ENCODE peak calls at places on chromosomes 1 and 21, in four cellular contexts. One of them, this sample, is unnamed.

GRCh38 chr21:45269861-45270260 is 17.8 kb downstream of the POFUT2 start:
- DNase-seq in fibroblast of lung: no peak
- DNase-seq in adrenal gland: no peak
- DNase-seq in AG04450: no peak
- DNase-seq in this sample: no peak

GRCh38 chr1:27476222-27476621 is 13.7 kb downstream of the WASF2 start:
- DNase-seq in fibroblast of lung: no peak
- DNase-seq in adrenal gland: no peak
- DNase-seq in AG04450: no peak
- DNase-seq in this sample: no peak

GRCh38 chr1:156929596-156930238 is 9.3 kb downstream of the LRRC71 start:
- DNase-seq in adrenal gland: no peak
- DNase-seq in fibroblast of lung: no peak
- DNase-seq in AG04450: no peak
- DNase-seq in this sample: no peak

GRCh38 chr1:84254703-84255238 is 46.7 kb upstream of the SAMD13 start:
- DNase-seq in fibroblast of lung: no peak
- DNase-seq in AG04450: no peak
- DNase-seq in adrenal gland: no peak
- DNase-seq in this sample: no peak

GRCh38 chr1:119327066-119327435 is 41.5 kb upstream of the HAO2 start:
- DNase-seq in fibroblast of lung: no peak
- DNase-seq in AG04450: no peak
- DNase-seq in adrenal gland: peak
- DNase-seq in this sample: no peak

GRCh38 chr1:208004851-208005250 is 93.9 kb upstream of the CD34 start:
- DNase-seq in adrenal gland: no peak
- DNase-seq in fibroblast of lung: no peak
- DNase-seq in AG04450: no peak
- DNase-seq in this sample: no peak

GRCh38 chr1:226487921-226488320 is 60.6 kb upstream of the STUM start:
- DNase-seq in adrenal gland: no peak
- DNase-seq in AG04450: no peak
- DNase-seq in fibroblast of lung: no peak
- DNase-seq in this sample: no peak

GRCh38 chr1:3312894-3313578 is 141.4 kb upstream of the ARHGEF16 start:
- DNase-seq in fibroblast of lung: peak
- DNase-seq in AG04450: peak
- DNase-seq in adrenal gland: peak
- DNase-seq in this sample: peak

GRCh38 chr1:225713281-225713680 is 60.4 kb upstream of the ENAH start:
- DNase-seq in fibroblast of lung: no peak
- DNase-seq in adrenal gland: no peak
- DNase-seq in AG04450: no peak
- DNase-seq in this sample: no peak

GRCh38 chr1:104195395-104195794 is 445.7 kb downstream of the AMY1C start:
- DNase-seq in AG04450: no peak
- DNase-seq in fibroblast of lung: no peak
- DNase-seq in adrenal gland: no peak
- DNase-seq in this sample: peak

GRCh38 chr1:79124756-79125155 is 118.2 kb upstream of the ADGRL4 start:
- DNase-seq in AG04450: no peak
- DNase-seq in adrenal gland: no peak
- DNase-seq in fibroblast of lung: no peak
- DNase-seq in this sample: no peak

GRCh38 chr1:10630661-10631120 is 155.9 kb downstream of the PEX14 start:
- DNase-seq in adrenal gland: no peak
- DNase-seq in AG04450: no peak
- DNase-seq in fibroblast of lung: no peak
- DNase-seq in this sample: no peak

GRCh38 chr1:3618576-3618903 is 6.3 kb upstream of the TPRG1L start:
- DNase-seq in fibroblast of lung: no peak
- DNase-seq in adrenal gland: no peak
- DNase-seq in AG04450: no peak
- DNase-seq in this sample: no peak

GRCh38 chr21:41891132-41891531 is 12.0 kb upstream of the PRDM15 start:
- DNase-seq in adrenal gland: no peak
- DNase-seq in fibroblast of lung: no peak
- DNase-seq in AG04450: no peak
- DNase-seq in this sample: no peak

GRCh38 chr1:2544093-2544874 is 11.9 kb upstream of the TNFRSF14 start:
- DNase-seq in AG04450: no peak
- DNase-seq in adrenal gland: no peak
- DNase-seq in fibroblast of lung: peak
- DNase-seq in this sample: no peak

GRCh38 chr1:208641881-208642280 is 397.7 kb upstream of the PLXNA2 start:
- DNase-seq in AG04450: no peak
- DNase-seq in fibroblast of lung: no peak
- DNase-seq in adrenal gland: no peak
- DNase-seq in this sample: no peak

GRCh38 chr1:29786195-29786594 is 549.9 kb downstream of the PTPRU start:
- DNase-seq in fibroblast of lung: no peak
- DNase-seq in adrenal gland: no peak
- DNase-seq in AG04450: no peak
- DNase-seq in this sample: no peak

GRCh38 chr1:165686121-165686970 is 12.0 kb downstream of the ALDH9A1 start:
- DNase-seq in adrenal gland: no peak
- DNase-seq in AG04450: no peak
- DNase-seq in fibroblast of lung: no peak
- DNase-seq in this sample: no peak

GRCh38 chr1:41021526-41022308 is at the start of gene SLFNL1:
- DNase-seq in fibroblast of lung: peak
- DNase-seq in adrenal gland: no peak
- DNase-seq in AG04450: peak
- DNase-seq in this sample: peak

GRCh38 chr1:175099916-175100315 is 32.3 kb downstream of the TNN start:
- DNase-seq in fibroblast of lung: no peak
- DNase-seq in AG04450: no peak
- DNase-seq in adrenal gland: no peak
- DNase-seq in this sample: no peak

GRCh38 chr1:143691400-143691891 is 280.3 kb downstream of the FAM72C start:
- DNase-seq in adrenal gland: no peak
- DNase-seq in fibroblast of lung: no peak
- DNase-seq in AG04450: no peak
- DNase-seq in this sample: peak

GRCh38 chr1:29673669-29674624 is 437.6 kb downstream of the PTPRU start:
- DNase-seq in AG04450: no peak
- DNase-seq in adrenal gland: no peak
- DNase-seq in fibroblast of lung: no peak
- DNase-seq in this sample: no peak

GRCh38 chr1:20348326-20348910 is 57.7 kb downstream of the VWA5B1 start:
- DNase-seq in adrenal gland: no peak
- DNase-seq in fibroblast of lung: no peak
- DNase-seq in AG04450: no peak
- DNase-seq in this sample: no peak

GRCh38 chr1:159778266-159778665 is 2.5 kb upstream of the DUSP23 start:
- DNase-seq in fibroblast of lung: no peak
- DNase-seq in AG04450: no peak
- DNase-seq in adrenal gland: no peak
- DNase-seq in this sample: no peak

GRCh38 chr1:159779403-159779851 is 1.3 kb upstream of the DUSP23 start:
- DNase-seq in fibroblast of lung: peak
- DNase-seq in AG04450: peak
- DNase-seq in adrenal gland: peak
- DNase-seq in this sample: peak

GRCh38 chr1:159771501-159771900 is 9.3 kb upstream of the DUSP23 start:
- DNase-seq in adrenal gland: no peak
- DNase-seq in fibroblast of lung: no peak
- DNase-seq in AG04450: no peak
- DNase-seq in this sample: no peak

GRCh38 chr1:159774465-159774864 is 6.3 kb upstream of the DUSP23 start:
- DNase-seq in AG04450: no peak
- DNase-seq in adrenal gland: no peak
- DNase-seq in fibroblast of lung: no peak
- DNase-seq in this sample: no peak

GRCh38 chr1:159775716-159776115 is 5.0 kb upstream of the DUSP23 start:
- DNase-seq in fibroblast of lung: no peak
- DNase-seq in AG04450: no peak
- DNase-seq in adrenal gland: no peak
- DNase-seq in this sample: no peak
- TF ChIP-seq CTCF in fibroblast of lung: no peak
- TF ChIP-seq CTCF in AG04450: no peak
- TF ChIP-seq CTCF in adrenal gland: peak
- TF ChIP-seq CTCF in this sample: no peak

GRCh38 chr1:51875291-51875772 is 3.2 kb downstream of the NRDC start:
- DNase-seq in AG04450: no peak
- DNase-seq in adrenal gland: no peak
- DNase-seq in fibroblast of lung: no peak
- DNase-seq in this sample: no peak
- H3K4me3 ChIP-seq in AG04450: no peak
- H3K4me3 ChIP-seq in adrenal gland: no peak
- H3K4me3 ChIP-seq in fibroblast of lung: no peak
- H3K4me3 ChIP-seq in this sample: peak

GRCh38 chr1:7862211-7863060 is 9.6 kb upstream of the UTS2 start:
- DNase-seq in AG04450: no peak
- DNase-seq in fibroblast of lung: no peak
- DNase-seq in adrenal gland: no peak
- DNase-seq in this sample: no peak
- TF ChIP-seq CTCF in AG04450: no peak
- TF ChIP-seq CTCF in fibroblast of lung: no peak
- TF ChIP-seq CTCF in adrenal gland: no peak
- TF ChIP-seq CTCF in this sample: no peak

GRCh38 chr1:26025060-26025459 is 3.5 kb downstream of the EXTL1 start:
- DNase-seq in AG04450: no peak
- DNase-seq in adrenal gland: no peak
- DNase-seq in fibroblast of lung: no peak
- DNase-seq in this sample: no peak
- H3K4me3 ChIP-seq in AG04450: no peak
- H3K4me3 ChIP-seq in adrenal gland: no peak
- H3K4me3 ChIP-seq in fibroblast of lung: no peak
- H3K4me3 ChIP-seq in this sample: no peak

DNA sequence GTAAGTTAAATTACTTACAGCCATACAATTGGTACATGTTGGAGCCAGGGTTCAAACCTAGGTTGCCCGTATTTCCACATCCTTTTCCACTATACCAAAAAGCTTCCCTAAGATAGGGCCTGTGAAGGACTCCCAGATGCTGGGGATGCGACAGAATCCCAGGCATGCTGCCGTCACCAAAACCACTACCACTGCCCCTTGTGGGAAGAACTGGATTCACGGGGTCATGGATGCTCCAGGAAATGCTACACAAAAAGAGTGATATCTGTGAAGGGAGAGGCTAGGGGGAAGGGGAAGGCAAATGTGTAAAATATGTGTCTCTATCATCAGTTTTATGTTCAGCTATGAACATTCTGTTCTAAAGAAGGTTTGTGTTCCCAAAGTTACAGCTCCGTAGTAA is 133.9 kb upstream of the IVNS1ABP start:
- DNase-seq in adrenal gland: no peak
- DNase-seq in AG04450: no peak
- DNase-seq in fibroblast of lung: no peak
- DNase-seq in this sample: no peak
- TF ChIP-seq CTCF in adrenal gland: no peak
- TF ChIP-seq CTCF in AG04450: no peak
- TF ChIP-seq CTCF in fibroblast of lung: no peak
- TF ChIP-seq CTCF in this sample: no peak

DNA sequence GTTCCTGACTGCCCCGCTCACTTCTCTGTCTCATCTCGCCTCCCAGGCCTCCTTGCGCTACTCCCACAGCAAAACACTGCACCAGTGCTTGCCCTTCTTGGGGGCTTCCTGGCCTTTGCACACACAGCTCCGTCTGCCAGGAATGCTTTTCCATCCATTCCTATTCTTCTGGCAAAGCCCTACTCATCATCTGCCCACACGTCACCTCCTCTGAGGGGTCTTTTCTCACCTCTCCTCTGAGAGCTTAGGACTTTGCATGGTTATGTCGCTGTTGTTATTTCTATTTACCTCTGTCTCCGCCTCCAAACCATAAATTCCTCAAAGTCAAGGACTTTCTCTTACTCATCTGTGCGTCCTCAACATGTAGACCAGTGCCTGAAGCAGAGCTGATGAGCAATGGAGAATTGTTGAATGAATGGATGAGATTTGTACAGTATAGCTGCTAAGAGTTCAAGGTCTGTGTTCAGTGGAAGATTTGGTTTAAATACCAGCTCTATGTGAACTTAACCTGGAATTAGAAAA is 26.4 kb upstream of the BTG2 start:
- DNase-seq in adrenal gland: no peak
- DNase-seq in AG04450: no peak
- DNase-seq in fibroblast of lung: no peak
- DNase-seq in this sample: no peak
- H3K4me3 ChIP-seq in adrenal gland: peak
- H3K4me3 ChIP-seq in AG04450: no peak
- H3K4me3 ChIP-seq in fibroblast of lung: no peak
- H3K4me3 ChIP-seq in this sample: peak

GRCh38 chr1:167935252-167936067 is 1.0 kb upstream of the DCAF6 start:
- DNase-seq in AG04450: no peak
- DNase-seq in fibroblast of lung: peak
- DNase-seq in adrenal gland: peak
- DNase-seq in this sample: peak
- TF ChIP-seq CTCF in AG04450: no peak
- TF ChIP-seq CTCF in fibroblast of lung: peak
- TF ChIP-seq CTCF in adrenal gland: no peak
- TF ChIP-seq CTCF in this sample: no peak